ENCODE peak calls at places on chromosomes 5 and 9, in nine cellular contexts. One of them, this sample, is unnamed.

GRCh38 chr5:53427965-53428364 is 52.5 kb upstream of the FST start:
- DNase-seq in CD8-positive, alpha-beta T cell: no peak
- DNase-seq in AG10803: no peak
- DNase-seq in upper lobe of left lung: no peak
- DNase-seq in choroid plexus epithelial cell: no peak
- DNase-seq in nephron progenitor cell: no peak
- DNase-seq in stomach: no peak
- DNase-seq in cardiac fibroblast: no peak
- DNase-seq in uterus: no peak
- DNase-seq in this sample: no peak

GRCh38 chr9:116817762-116818161 is 130.7 kb downstream of the TRIM32 start:
- DNase-seq in AG10803: no peak
- DNase-seq in stomach: no peak
- DNase-seq in choroid plexus epithelial cell: no peak
- DNase-seq in cardiac fibroblast: no peak
- DNase-seq in upper lobe of left lung: no peak
- DNase-seq in uterus: no peak
- DNase-seq in nephron progenitor cell: no peak
- DNase-seq in CD8-positive, alpha-beta T cell: no peak
- DNase-seq in this sample: no peak

GRCh38 chr9:124840300-124840833 is 12.9 kb upstream of the WDR38 start:
- DNase-seq in upper lobe of left lung: peak
- DNase-seq in stomach: no peak
- DNase-seq in cardiac fibroblast: no peak
- DNase-seq in nephron progenitor cell: no peak
- DNase-seq in choroid plexus epithelial cell: no peak
- DNase-seq in CD8-positive, alpha-beta T cell: no peak
- DNase-seq in AG10803: no peak
- DNase-seq in uterus: no peak
- DNase-seq in this sample: no peak

GRCh38 chr9:75071530-75072122 is 16.3 kb downstream of the NMRK1 start:
- DNase-seq in nephron progenitor cell: no peak
- DNase-seq in AG10803: no peak
- DNase-seq in choroid plexus epithelial cell: no peak
- DNase-seq in cardiac fibroblast: no peak
- DNase-seq in stomach: peak
- DNase-seq in uterus: no peak
- DNase-seq in upper lobe of left lung: no peak
- DNase-seq in CD8-positive, alpha-beta T cell: no peak
- DNase-seq in this sample: no peak

GRCh38 chr5:111223790-111224560 is at the start of gene CAMK4:
- DNase-seq in nephron progenitor cell: peak
- DNase-seq in stomach: peak
- DNase-seq in AG10803: peak
- DNase-seq in uterus: peak
- DNase-seq in cardiac fibroblast: peak
- DNase-seq in choroid plexus epithelial cell: peak
- DNase-seq in upper lobe of left lung: peak
- DNase-seq in CD8-positive, alpha-beta T cell: peak
- DNase-seq in this sample: peak

GRCh38 chr5:97208714-97209113 is 25.7 kb upstream of the RIOK2 start:
- DNase-seq in uterus: no peak
- DNase-seq in CD8-positive, alpha-beta T cell: no peak
- DNase-seq in upper lobe of left lung: no peak
- DNase-seq in AG10803: no peak
- DNase-seq in choroid plexus epithelial cell: no peak
- DNase-seq in nephron progenitor cell: no peak
- DNase-seq in stomach: no peak
- DNase-seq in cardiac fibroblast: no peak
- DNase-seq in this sample: no peak

GRCh38 chr9:128498911-128499310 is 5.6 kb upstream of the GLE1 start:
- DNase-seq in nephron progenitor cell: no peak
- DNase-seq in choroid plexus epithelial cell: no peak
- DNase-seq in cardiac fibroblast: no peak
- DNase-seq in stomach: no peak
- DNase-seq in uterus: no peak
- DNase-seq in upper lobe of left lung: no peak
- DNase-seq in CD8-positive, alpha-beta T cell: no peak
- DNase-seq in AG10803: no peak
- DNase-seq in this sample: no peak

GRCh38 chr5:16712178-16712577 is 95.4 kb upstream of the RETREG1 start:
- DNase-seq in cardiac fibroblast: no peak
- DNase-seq in CD8-positive, alpha-beta T cell: no peak
- DNase-seq in uterus: no peak
- DNase-seq in AG10803: no peak
- DNase-seq in upper lobe of left lung: no peak
- DNase-seq in nephron progenitor cell: no peak
- DNase-seq in stomach: no peak
- DNase-seq in choroid plexus epithelial cell: no peak
- DNase-seq in this sample: no peak

GRCh38 chr5:173890195-173890951 is 2.2 kb downstream of the CPEB4 start:
- DNase-seq in uterus: peak
- DNase-seq in AG10803: peak
- DNase-seq in stomach: no peak
- DNase-seq in choroid plexus epithelial cell: peak
- DNase-seq in nephron progenitor cell: peak
- DNase-seq in cardiac fibroblast: peak
- DNase-seq in upper lobe of left lung: no peak
- DNase-seq in CD8-positive, alpha-beta T cell: no peak
- DNase-seq in this sample: peak

GRCh38 chr5:171703116-171703515 is 82.5 kb upstream of the SMIM23 start:
- DNase-seq in nephron progenitor cell: no peak
- DNase-seq in cardiac fibroblast: no peak
- DNase-seq in AG10803: no peak
- DNase-seq in upper lobe of left lung: no peak
- DNase-seq in CD8-positive, alpha-beta T cell: no peak
- DNase-seq in uterus: no peak
- DNase-seq in stomach: no peak
- DNase-seq in choroid plexus epithelial cell: no peak
- DNase-seq in this sample: no peak

GRCh38 chr5:176578391-176578808 is 29.3 kb downstream of the CDHR2 start:
- DNase-seq in upper lobe of left lung: no peak
- DNase-seq in stomach: peak
- DNase-seq in nephron progenitor cell: peak
- DNase-seq in uterus: peak
- DNase-seq in CD8-positive, alpha-beta T cell: peak
- DNase-seq in cardiac fibroblast: peak
- DNase-seq in choroid plexus epithelial cell: peak
- DNase-seq in AG10803: peak
- DNase-seq in this sample: peak

GRCh38 chr5:37495210-37495609 is 116.1 kb downstream of the WDR70 start:
- DNase-seq in upper lobe of left lung: no peak
- DNase-seq in CD8-positive, alpha-beta T cell: no peak
- DNase-seq in stomach: no peak
- DNase-seq in cardiac fibroblast: peak
- DNase-seq in uterus: no peak
- DNase-seq in choroid plexus epithelial cell: peak
- DNase-seq in nephron progenitor cell: no peak
- DNase-seq in AG10803: peak
- DNase-seq in this sample: peak

GRCh38 chr5:103425686-103426454 is 136.7 kb downstream of the NUDT12 start:
- DNase-seq in upper lobe of left lung: no peak
- DNase-seq in AG10803: peak
- DNase-seq in choroid plexus epithelial cell: peak
- DNase-seq in uterus: no peak
- DNase-seq in stomach: no peak
- DNase-seq in cardiac fibroblast: peak
- DNase-seq in nephron progenitor cell: no peak
- DNase-seq in CD8-positive, alpha-beta T cell: no peak
- DNase-seq in this sample: no peak

GRCh38 chr9:95834281-95834907 is 41.1 kb upstream of the ERCC6L2 start:
- DNase-seq in AG10803: no peak
- DNase-seq in nephron progenitor cell: no peak
- DNase-seq in stomach: no peak
- DNase-seq in upper lobe of left lung: no peak
- DNase-seq in uterus: no peak
- DNase-seq in CD8-positive, alpha-beta T cell: no peak
- DNase-seq in cardiac fibroblast: peak
- DNase-seq in choroid plexus epithelial cell: peak
- DNase-seq in this sample: no peak

GRCh38 chr5:38633505-38633904 is 77.1 kb upstream of the LIFR start:
- DNase-seq in choroid plexus epithelial cell: no peak
- DNase-seq in AG10803: no peak
- DNase-seq in nephron progenitor cell: no peak
- DNase-seq in upper lobe of left lung: no peak
- DNase-seq in uterus: no peak
- DNase-seq in CD8-positive, alpha-beta T cell: no peak
- DNase-seq in cardiac fibroblast: no peak
- DNase-seq in stomach: no peak
- DNase-seq in this sample: no peak

GRCh38 chr9:8855046-8855445 is 1055.5 kb upstream of the DMAC1 start:
- DNase-seq in uterus: no peak
- DNase-seq in upper lobe of left lung: no peak
- DNase-seq in CD8-positive, alpha-beta T cell: no peak
- DNase-seq in stomach: no peak
- DNase-seq in AG10803: no peak
- DNase-seq in cardiac fibroblast: peak
- DNase-seq in choroid plexus epithelial cell: peak
- DNase-seq in nephron progenitor cell: no peak
- DNase-seq in this sample: peak
- TF ChIP-seq CTCF in uterus: no peak
- TF ChIP-seq CTCF in upper lobe of left lung: no peak
- TF ChIP-seq CTCF in CD8-positive, alpha-beta T cell: no peak
- TF ChIP-seq CTCF in stomach: no peak
- TF ChIP-seq CTCF in AG10803: peak
- TF ChIP-seq CTCF in cardiac fibroblast: peak
- TF ChIP-seq CTCF in choroid plexus epithelial cell: peak
- TF ChIP-seq CTCF in nephron progenitor cell: peak
- TF ChIP-seq CTCF in this sample: peak

GRCh38 chr9:138020795-138021182 is 143.2 kb downstream of the CACNA1B start:
- DNase-seq in nephron progenitor cell: no peak
- DNase-seq in upper lobe of left lung: no peak
- DNase-seq in stomach: no peak
- DNase-seq in choroid plexus epithelial cell: no peak
- DNase-seq in uterus: no peak
- DNase-seq in cardiac fibroblast: no peak
- DNase-seq in AG10803: no peak
- DNase-seq in CD8-positive, alpha-beta T cell: no peak
- DNase-seq in this sample: no peak

GRCh38 chr9:138022756-138023393 is 145.3 kb downstream of the CACNA1B start:
- DNase-seq in cardiac fibroblast: no peak
- DNase-seq in stomach: peak
- DNase-seq in AG10803: no peak
- DNase-seq in nephron progenitor cell: peak
- DNase-seq in uterus: no peak
- DNase-seq in choroid plexus epithelial cell: no peak
- DNase-seq in CD8-positive, alpha-beta T cell: no peak
- DNase-seq in upper lobe of left lung: peak
- DNase-seq in this sample: no peak

GRCh38 chr9:138023394-138024124 is 146.0 kb downstream of the CACNA1B start:
- DNase-seq in choroid plexus epithelial cell: no peak
- DNase-seq in AG10803: no peak
- DNase-seq in upper lobe of left lung: peak
- DNase-seq in stomach: peak
- DNase-seq in uterus: no peak
- DNase-seq in CD8-positive, alpha-beta T cell: no peak
- DNase-seq in nephron progenitor cell: peak
- DNase-seq in cardiac fibroblast: no peak
- DNase-seq in this sample: no peak

GRCh38 chr9:138021251-138022056 is 143.9 kb downstream of the CACNA1B start:
- DNase-seq in AG10803: no peak
- DNase-seq in choroid plexus epithelial cell: no peak
- DNase-seq in cardiac fibroblast: no peak
- DNase-seq in CD8-positive, alpha-beta T cell: no peak
- DNase-seq in upper lobe of left lung: peak
- DNase-seq in uterus: no peak
- DNase-seq in nephron progenitor cell: no peak
- DNase-seq in stomach: peak
- DNase-seq in this sample: no peak

GRCh38 chr9:138022121-138022741 is 144.6 kb downstream of the CACNA1B start:
- DNase-seq in stomach: peak
- DNase-seq in choroid plexus epithelial cell: peak
- DNase-seq in AG10803: no peak
- DNase-seq in CD8-positive, alpha-beta T cell: no peak
- DNase-seq in upper lobe of left lung: peak
- DNase-seq in cardiac fibroblast: no peak
- DNase-seq in uterus: no peak
- DNase-seq in nephron progenitor cell: peak
- DNase-seq in this sample: no peak
- TF ChIP-seq CTCF in stomach: no peak
- TF ChIP-seq CTCF in choroid plexus epithelial cell: peak
- TF ChIP-seq CTCF in AG10803: no peak
- TF ChIP-seq CTCF in CD8-positive, alpha-beta T cell: no peak
- TF ChIP-seq CTCF in upper lobe of left lung: no peak
- TF ChIP-seq CTCF in cardiac fibroblast: peak
- TF ChIP-seq CTCF in uterus: no peak
- TF ChIP-seq CTCF in nephron progenitor cell: peak
- TF ChIP-seq CTCF in this sample: peak

DNA sequence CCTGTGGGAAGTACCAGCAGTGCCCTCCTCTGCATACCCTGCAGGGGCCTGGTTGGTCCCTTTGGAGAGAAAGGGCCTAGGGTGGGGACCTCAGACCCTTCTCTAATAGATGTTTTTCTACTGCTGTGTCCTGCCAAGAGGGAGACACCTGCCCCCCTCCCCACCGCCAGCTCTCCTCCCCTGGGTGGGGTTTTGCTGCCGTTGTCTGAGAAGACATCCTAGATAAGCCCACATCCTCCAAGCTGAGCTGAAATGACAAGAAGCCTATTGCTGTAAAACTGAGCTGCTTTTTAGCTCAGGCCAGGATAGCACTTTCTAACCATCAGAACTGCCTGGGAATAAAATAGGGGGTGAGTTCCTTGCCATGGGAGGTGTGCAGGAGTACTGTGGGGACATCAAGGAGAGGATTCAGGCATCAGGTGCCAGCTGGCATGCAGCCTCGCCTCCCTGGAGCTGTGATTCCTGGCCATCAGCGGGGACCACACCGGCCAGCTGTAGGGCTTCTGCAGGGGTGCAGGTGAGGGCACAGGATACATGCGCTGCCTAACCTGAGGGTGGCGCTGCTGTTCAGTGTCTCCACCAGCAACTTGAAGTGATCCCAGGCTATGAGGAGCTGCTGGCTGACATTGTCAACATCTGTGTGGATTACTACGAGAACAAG is 37.9 kb downstream of the CYFIP2 start:
- DNase-seq in AG10803: no peak
- DNase-seq in stomach: no peak
- DNase-seq in uterus: no peak
- DNase-seq in cardiac fibroblast: no peak
- DNase-seq in choroid plexus epithelial cell: no peak
- DNase-seq in nephron progenitor cell: peak
- DNase-seq in CD8-positive, alpha-beta T cell: peak
- DNase-seq in upper lobe of left lung: no peak
- DNase-seq in this sample: no peak
- TF ChIP-seq CTCF in AG10803: no peak
- TF ChIP-seq CTCF in stomach: no peak
- TF ChIP-seq CTCF in uterus: no peak
- TF ChIP-seq CTCF in cardiac fibroblast: peak
- TF ChIP-seq CTCF in choroid plexus epithelial cell: peak
- TF ChIP-seq CTCF in nephron progenitor cell: peak
- TF ChIP-seq CTCF in CD8-positive, alpha-beta T cell: peak
- TF ChIP-seq CTCF in upper lobe of left lung: no peak
- TF ChIP-seq CTCF in this sample: peak

DNA sequence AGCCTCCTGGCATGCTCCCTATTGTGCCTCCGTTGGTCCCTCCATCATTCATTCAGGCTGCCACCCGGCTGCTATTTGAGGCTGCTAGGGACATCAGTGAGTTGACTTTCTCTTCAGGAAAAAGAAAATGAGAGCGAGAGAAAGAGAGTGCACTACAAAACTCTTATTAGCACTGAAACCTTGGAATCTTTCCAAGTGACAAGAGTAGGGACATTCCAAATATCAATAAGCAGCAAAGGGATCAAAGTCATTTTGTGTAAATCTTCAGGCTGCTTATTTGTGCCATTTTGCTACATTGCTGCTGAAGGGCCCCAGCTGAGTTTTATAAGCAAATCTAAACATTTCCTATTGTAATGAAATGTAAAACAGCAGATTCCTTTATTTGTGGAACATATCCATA is 66.3 kb upstream of the TTC23L start:
- DNase-seq in choroid plexus epithelial cell: no peak
- DNase-seq in upper lobe of left lung: no peak
- DNase-seq in nephron progenitor cell: no peak
- DNase-seq in uterus: no peak
- DNase-seq in stomach: no peak
- DNase-seq in AG10803: no peak
- DNase-seq in CD8-positive, alpha-beta T cell: no peak
- DNase-seq in cardiac fibroblast: no peak
- DNase-seq in this sample: no peak
- TF ChIP-seq CTCF in choroid plexus epithelial cell: no peak
- TF ChIP-seq CTCF in upper lobe of left lung: no peak
- TF ChIP-seq CTCF in nephron progenitor cell: no peak
- TF ChIP-seq CTCF in uterus: no peak
- TF ChIP-seq CTCF in stomach: no peak
- TF ChIP-seq CTCF in AG10803: no peak
- TF ChIP-seq CTCF in CD8-positive, alpha-beta T cell: no peak
- TF ChIP-seq CTCF in cardiac fibroblast: no peak
- TF ChIP-seq CTCF in this sample: no peak

This sample was measured in fibroblast of the aortic adventitia.